ENCODE peak calls at places on chromosomes 2 and 18, in six cellular contexts. One of them, this sample, is unnamed.

GRCh38 chr2:42513252-42513918 is 19.6 kb upstream of the KCNG3 start:
- DNase-seq in mesendoderm: peak; percentile 92
- DNase-seq in stimulated activated CD4-positive, alpha-beta T cell treated with anti-CD3 and anti-CD28 coated beads, Interleukin-2, amount 100 ng/mL, for 24 hours: no peak
- DNase-seq in amniotic stem cell: no peak
- DNase-seq in HepG2: peak; percentile 69
- DNase-seq in activated T-helper 1 cell treated with Interleukin-2 at 50 U/mL for 16 hours: no peak
- DNase-seq in this sample: no peak

GRCh38 chr2:161237397-161238263 is 70.6 kb upstream of the PSMD14 start:
- DNase-seq in mesendoderm: peak; percentile 81
- DNase-seq in stimulated activated CD4-positive, alpha-beta T cell treated with anti-CD3 and anti-CD28 coated beads, Interleukin-2, amount 100 ng/mL, for 24 hours: peak; percentile 57
- DNase-seq in amniotic stem cell: peak; percentile 4
- DNase-seq in HepG2: no peak
- DNase-seq in activated T-helper 1 cell treated with Interleukin-2 at 50 U/mL for 16 hours: peak; percentile 23
- DNase-seq in this sample: peak; percentile 78

GRCh38 chr18:5295231-5295920 is at the start of gene ZBTB14:
- DNase-seq in mesendoderm: peak; percentile 67
- DNase-seq in stimulated activated CD4-positive, alpha-beta T cell treated with anti-CD3 and anti-CD28 coated beads, Interleukin-2, amount 100 ng/mL, for 24 hours: peak; percentile 70
- DNase-seq in amniotic stem cell: peak; percentile 13
- DNase-seq in HepG2: peak; percentile 36
- DNase-seq in activated T-helper 1 cell treated with Interleukin-2 at 50 U/mL for 16 hours: peak; percentile 69
- DNase-seq in this sample: peak; percentile 76

GRCh38 chr18:39198376-39198775 is 1632.8 kb upstream of the CELF4 start:
- DNase-seq in mesendoderm: no peak
- DNase-seq in stimulated activated CD4-positive, alpha-beta T cell treated with anti-CD3 and anti-CD28 coated beads, Interleukin-2, amount 100 ng/mL, for 24 hours: no peak
- DNase-seq in amniotic stem cell: no peak
- DNase-seq in HepG2: no peak
- DNase-seq in activated T-helper 1 cell treated with Interleukin-2 at 50 U/mL for 16 hours: no peak
- DNase-seq in this sample: no peak

GRCh38 chr18:69944434-69944833 is 3.2 kb downstream of the CD226 start:
- DNase-seq in mesendoderm: no peak
- DNase-seq in stimulated activated CD4-positive, alpha-beta T cell treated with anti-CD3 and anti-CD28 coated beads, Interleukin-2, amount 100 ng/mL, for 24 hours: no peak
- DNase-seq in amniotic stem cell: no peak
- DNase-seq in HepG2: no peak
- DNase-seq in activated T-helper 1 cell treated with Interleukin-2 at 50 U/mL for 16 hours: no peak
- DNase-seq in this sample: no peak

GRCh38 chr2:172811027-172811426 is 75.4 kb downstream of the RAPGEF4 start:
- DNase-seq in mesendoderm: no peak
- DNase-seq in stimulated activated CD4-positive, alpha-beta T cell treated with anti-CD3 and anti-CD28 coated beads, Interleukin-2, amount 100 ng/mL, for 24 hours: no peak
- DNase-seq in amniotic stem cell: no peak
- DNase-seq in HepG2: no peak
- DNase-seq in activated T-helper 1 cell treated with Interleukin-2 at 50 U/mL for 16 hours: no peak
- DNase-seq in this sample: no peak

GRCh38 chr2:88692187-88692586 is 714 bp downstream of the RPIA start:
- DNase-seq in mesendoderm: peak; percentile 32
- DNase-seq in stimulated activated CD4-positive, alpha-beta T cell treated with anti-CD3 and anti-CD28 coated beads, Interleukin-2, amount 100 ng/mL, for 24 hours: peak; percentile 48
- DNase-seq in amniotic stem cell: no peak
- DNase-seq in HepG2: peak; percentile 32
- DNase-seq in activated T-helper 1 cell treated with Interleukin-2 at 50 U/mL for 16 hours: no peak
- DNase-seq in this sample: peak; percentile 28

GRCh38 chr18:49890041-49890440 is 76.7 kb upstream of the ACAA2 start:
- DNase-seq in mesendoderm: peak; percentile 64
- DNase-seq in stimulated activated CD4-positive, alpha-beta T cell treated with anti-CD3 and anti-CD28 coated beads, Interleukin-2, amount 100 ng/mL, for 24 hours: no peak
- DNase-seq in amniotic stem cell: no peak
- DNase-seq in HepG2: no peak
- DNase-seq in activated T-helper 1 cell treated with Interleukin-2 at 50 U/mL for 16 hours: no peak
- DNase-seq in this sample: no peak

GRCh38 chr2:216370961-216371633 is 1.2 kb downstream of the MARCHF4 start:
- DNase-seq in mesendoderm: peak; percentile 43
- DNase-seq in stimulated activated CD4-positive, alpha-beta T cell treated with anti-CD3 and anti-CD28 coated beads, Interleukin-2, amount 100 ng/mL, for 24 hours: no peak
- DNase-seq in amniotic stem cell: no peak
- DNase-seq in HepG2: no peak
- DNase-seq in activated T-helper 1 cell treated with Interleukin-2 at 50 U/mL for 16 hours: no peak
- DNase-seq in this sample: peak; percentile 65

GRCh38 chr2:188619146-188619545 is 327.5 kb downstream of the GULP1 start:
- DNase-seq in mesendoderm: no peak
- DNase-seq in stimulated activated CD4-positive, alpha-beta T cell treated with anti-CD3 and anti-CD28 coated beads, Interleukin-2, amount 100 ng/mL, for 24 hours: no peak
- DNase-seq in amniotic stem cell: no peak
- DNase-seq in HepG2: no peak
- DNase-seq in activated T-helper 1 cell treated with Interleukin-2 at 50 U/mL for 16 hours: no peak
- DNase-seq in this sample: no peak

GRCh38 chr2:138727956-138728355 is 52.2 kb downstream of the NXPH2 start:
- DNase-seq in mesendoderm: peak; percentile 43
- DNase-seq in stimulated activated CD4-positive, alpha-beta T cell treated with anti-CD3 and anti-CD28 coated beads, Interleukin-2, amount 100 ng/mL, for 24 hours: no peak
- DNase-seq in amniotic stem cell: no peak
- DNase-seq in HepG2: no peak
- DNase-seq in activated T-helper 1 cell treated with Interleukin-2 at 50 U/mL for 16 hours: no peak
- DNase-seq in this sample: no peak

GRCh38 chr2:185643434-185643833 is 95.2 kb upstream of the FSIP2 start:
- DNase-seq in mesendoderm: peak; percentile 14
- DNase-seq in stimulated activated CD4-positive, alpha-beta T cell treated with anti-CD3 and anti-CD28 coated beads, Interleukin-2, amount 100 ng/mL, for 24 hours: no peak
- DNase-seq in amniotic stem cell: no peak
- DNase-seq in HepG2: peak; percentile 36
- DNase-seq in activated T-helper 1 cell treated with Interleukin-2 at 50 U/mL for 16 hours: no peak
- DNase-seq in this sample: no peak

GRCh38 chr2:153595939-153596338 is 117.4 kb upstream of the RPRM start:
- DNase-seq in mesendoderm: peak; percentile 45
- DNase-seq in stimulated activated CD4-positive, alpha-beta T cell treated with anti-CD3 and anti-CD28 coated beads, Interleukin-2, amount 100 ng/mL, for 24 hours: no peak
- DNase-seq in amniotic stem cell: no peak
- DNase-seq in HepG2: no peak
- DNase-seq in activated T-helper 1 cell treated with Interleukin-2 at 50 U/mL for 16 hours: no peak
- DNase-seq in this sample: no peak

GRCh38 chr18:54684786-54685185 is 93.7 kb downstream of the DYNAP start:
- DNase-seq in mesendoderm: peak; percentile 63
- DNase-seq in stimulated activated CD4-positive, alpha-beta T cell treated with anti-CD3 and anti-CD28 coated beads, Interleukin-2, amount 100 ng/mL, for 24 hours: no peak
- DNase-seq in amniotic stem cell: no peak
- DNase-seq in HepG2: no peak
- DNase-seq in activated T-helper 1 cell treated with Interleukin-2 at 50 U/mL for 16 hours: no peak
- DNase-seq in this sample: peak; percentile 38

GRCh38 chr2:217273851-217274250 is 414.0 kb upstream of the TNP1 start:
- DNase-seq in mesendoderm: no peak
- DNase-seq in stimulated activated CD4-positive, alpha-beta T cell treated with anti-CD3 and anti-CD28 coated beads, Interleukin-2, amount 100 ng/mL, for 24 hours: no peak
- DNase-seq in amniotic stem cell: no peak
- DNase-seq in HepG2: no peak
- DNase-seq in activated T-helper 1 cell treated with Interleukin-2 at 50 U/mL for 16 hours: no peak
- DNase-seq in this sample: no peak

GRCh38 chr2:215831296-215831913 is 181.9 kb downstream of the MREG start:
- DNase-seq in mesendoderm: peak; percentile 20
- DNase-seq in stimulated activated CD4-positive, alpha-beta T cell treated with anti-CD3 and anti-CD28 coated beads, Interleukin-2, amount 100 ng/mL, for 24 hours: no peak
- DNase-seq in amniotic stem cell: no peak
- DNase-seq in HepG2: peak; percentile 71
- DNase-seq in activated T-helper 1 cell treated with Interleukin-2 at 50 U/mL for 16 hours: no peak
- DNase-seq in this sample: no peak

This sample was measured in glutamatergic neuron.